ENCODE peak calls at places on chromosome 12, in ten cellular contexts. E is activated gamma-delta T cell treated with anti-CD3 and anti-CD28 coated beads, Interleukin-2, amount 50 U/mL, for 16 hours; X is aorta; Z is posterior vena cava; O is NCI-H1092; K is CD8-positive, alpha-beta memory T cell; I is cardiac septum; B is natural killer cell treated with Interleukin-12 subunit alpha and Interleukin-12 subunit beta and Interleukin-15 and Interleukin-18, amount 100 ng/mL, for 72 hours; Q is T-helper 2 cell; T is stimulated activated CD4-positive, alpha-beta T cell treated with anti-CD3 and anti-CD28 coated beads, Interleukin-1b, Interleukin-23, amount 100 ng/mL, for 1 hour. V is an unnamed sample.

GRCh38 chr12:99553461-99553860 is 94.1 kb upstream of the GARIN6 start:
- DNase-seq in E (no peak), X (no peak), Z (no peak), O (no peak), K (no peak), I (no peak), B (no peak), Q (no peak), T (no peak), V (no peak)

GRCh38 chr12:7387289-7387688 is 56.7 kb downstream of the CD163L1 start:
- DNase-seq in E (no peak), X (no peak), Z (no peak), O (no peak), K (no peak), I (no peak), B (no peak), Q (no peak), T (no peak), V (no peak)

GRCh38 chr12:104494137-104494815 is 37.5 kb downstream of the CHST11 start:
- DNase-seq in E (peak; percentile 69), X (no peak), Z (no peak), O (no peak), K (peak; percentile 60), I (no peak), B (peak; percentile 69), Q (peak; percentile 37), T (no peak), V (no peak)

GRCh38 chr12:50024804-50025186 is 499 bp downstream of the RACGAP1 start:
- DNase-seq in E (no peak), X (no peak), Z (no peak), O (no peak), K (no peak), I (no peak), B (no peak), Q (no peak), T (no peak), V (no peak)

GRCh38 chr12:62764251-62764650 is 170.7 kb downstream of the PPM1H start:
- DNase-seq in E (no peak), X (no peak), Z (no peak), O (no peak), K (no peak), I (no peak), B (no peak), Q (no peak), T (no peak), V (no peak)

GRCh38 chr12:113996026-113996425 is 29.9 kb upstream of the RBM19 start:
- DNase-seq in E (no peak), X (no peak), Z (peak; percentile 43), O (no peak), K (no peak), I (no peak), B (no peak), Q (no peak), T (no peak), V (no peak)

GRCh38 chr12:58310368-58310767 is 369.0 kb downstream of the ATP23 start:
- DNase-seq in E (no peak), X (no peak), Z (no peak), O (no peak), K (no peak), I (no peak), B (no peak), Q (no peak), T (no peak), V (no peak)

GRCh38 chr12:92208613-92209121 is 63.0 kb upstream of the BTG1 start:
- DNase-seq in E (peak; percentile 28), X (no peak), Z (no peak), O (no peak), K (peak; percentile 48), I (no peak), B (no peak), Q (no peak), T (peak; percentile 10), V (peak; percentile 97)

GRCh38 chr12:78457951-78458350 is 406.6 kb upstream of the SYT1 start:
- DNase-seq in E (no peak), X (no peak), Z (no peak), O (no peak), K (no peak), I (no peak), B (no peak), Q (no peak), T (no peak), V (no peak)

GRCh38 chr12:95788637-95789036 is 1.9 kb downstream of the NTN4 start:
- DNase-seq in E (no peak), X (no peak), Z (no peak), O (no peak), K (no peak), I (no peak), B (no peak), Q (no peak), T (no peak), V (peak; percentile 70)

GRCh38 chr12:121050725-121051124 is 11.7 kb upstream of the OASL start:
- DNase-seq in E (no peak), X (no peak), Z (no peak), O (no peak), K (no peak), I (no peak), B (no peak), Q (no peak), T (no peak), V (no peak)

GRCh38 chr12:48045965-48046364 is 41.7 kb upstream of the COL2A1 start:
- DNase-seq in E (no peak), X (no peak), Z (no peak), O (no peak), K (no peak), I (no peak), B (no peak), Q (no peak), T (no peak), V (no peak)

GRCh38 chr12:104190641-104191176 is 24.9 kb upstream of the TXNRD1 start:
- DNase-seq in E (no peak), X (no peak), Z (no peak), O (no peak), K (no peak), I (no peak), B (no peak), Q (no peak), T (no peak), V (no peak)

GRCh38 chr12:21827135-21827534 is 52.6 kb upstream of the KCNJ8 start:
- DNase-seq in E (no peak), X (no peak), Z (no peak), O (no peak), K (no peak), I (no peak), B (no peak), Q (no peak), T (no peak), V (no peak)

GRCh38 chr12:56863789-56864188 is 70.4 kb downstream of the SDR9C7 start:
- DNase-seq in E (no peak), X (no peak), Z (no peak), O (no peak), K (no peak), I (no peak), B (no peak), Q (no peak), T (no peak), V (no peak)

GRCh38 chr12:46296822-46297221 is 28.0 kb upstream of the SLC38A1 start:
- DNase-seq in E (no peak), X (no peak), Z (no peak), O (no peak), K (no peak), I (no peak), B (no peak), Q (no peak), T (no peak), V (no peak)

GRCh38 chr12:89357297-89357730 is 5.0 kb upstream of the DUSP6 start:
- DNase-seq in E (no peak), X (no peak), Z (no peak), O (no peak), K (no peak), I (no peak), B (no peak), Q (no peak), T (no peak), V (no peak)

GRCh38 chr12:12936983-12937491 is 14.9 kb downstream of the GPRC5D start:
- DNase-seq in E (no peak), X (no peak), Z (peak; percentile 67), O (no peak), K (peak; percentile 17), I (no peak), B (no peak), Q (no peak), T (no peak), V (no peak)

GRCh38 chr12:26018926-26019325 is 60.4 kb downstream of the RASSF8 start:
- DNase-seq in E (no peak), X (no peak), Z (no peak), O (no peak), K (no peak), I (no peak), B (no peak), Q (no peak), T (no peak), V (no peak)

GRCh38 chr12:49982246-49983229 is 9.8 kb downstream of the AQP6 start:
- DNase-seq in E (no peak), X (no peak), Z (no peak), O (no peak), K (no peak), I (no peak), B (no peak), Q (no peak), T (no peak), V (no peak)

GRCh38 chr12:69508581-69508980 is 38.4 kb downstream of the FRS2 start:
- DNase-seq in E (no peak), X (no peak), Z (no peak), O (no peak), K (no peak), I (no peak), B (no peak), Q (no peak), T (no peak), V (no peak)

GRCh38 chr12:111773801-111774551 is 7.2 kb downstream of the ALDH2 start:
- DNase-seq in E (no peak), X (peak; percentile 84), Z (peak; percentile 92), O (no peak), K (no peak), I (peak; percentile 85), B (no peak), Q (no peak), T (no peak), V (peak; percentile 15)

GRCh38 chr12:98750511-98750910 is 105.4 kb downstream of the APAF1 start:
- DNase-seq in E (no peak), X (no peak), Z (no peak), O (no peak), K (no peak), I (no peak), B (no peak), Q (no peak), T (no peak), V (no peak)

GRCh38 chr12:2422591-2422990 is 369.8 kb downstream of the CACNA1C start:
- DNase-seq in E (no peak), X (no peak), Z (no peak), O (no peak), K (peak; percentile 17), I (no peak), B (no peak), Q (no peak), T (no peak), V (no peak)

GRCh38 chr12:116267948-116268347 is 9.5 kb downstream of the MED13L start:
- DNase-seq in E (no peak), X (no peak), Z (no peak), O (no peak), K (no peak), I (no peak), B (no peak), Q (no peak), T (no peak), V (no peak)

GRCh38 chr12:6201199-6201608 is 1.0 kb downstream of the CD9 start:
- DNase-seq in E (no peak), X (peak; percentile 78), Z (no peak), O (no peak), K (no peak), I (no peak), B (no peak), Q (no peak), T (no peak), V (no peak)